ENCODE peak calls at places on chromosome 2, in five cellular contexts. U is uterus, A is ovary, G is breast epithelium, H is lower leg skin. B is an unnamed sample.

GRCh38 chr2:186806591-186806990 is 42.4 kb downstream of the ZSWIM2 start:
- DNase-seq in U (no peak), A (no peak), G (no peak), H (no peak), B (no peak)

GRCh38 chr2:120876526-120877280 is 141.0 kb downstream of the GLI2 start:
- DNase-seq in U (no peak), A (no peak), G (no peak), H (no peak), B (no peak)

GRCh38 chr2:80001704-80002103 is 302.8 kb downstream of the LRRTM1 start:
- DNase-seq in U (no peak), A (no peak), G (no peak), H (no peak), B (no peak)

GRCh38 chr2:49490710-49491109 is 336.4 kb upstream of the FSHR start:
- DNase-seq in U (no peak), A (no peak), G (no peak), H (no peak), B (peak)

GRCh38 chr2:187369471-187369870 is 78.6 kb downstream of the CALCRL start:
- DNase-seq in U (no peak), A (no peak), G (no peak), H (no peak), B (no peak)

GRCh38 chr2:69957970-69958369 is 3.5 kb downstream of the ASPRV1 start:
- DNase-seq in U (no peak), A (no peak), G (no peak), H (no peak), B (no peak)

GRCh38 chr2:47094519-47095155 is 60.5 kb downstream of the STPG4 start:
- DNase-seq in U (no peak), A (no peak), G (no peak), H (no peak), B (no peak)

GRCh38 chr2:71073475-71073874 is 5.0 kb downstream of the NAGK start:
- DNase-seq in U (no peak), A (no peak), G (no peak), H (peak), B (no peak)

GRCh38 chr2:207226243-207226642 is 60.5 kb upstream of the KLF7 start:
- DNase-seq in U (no peak), A (no peak), G (no peak), H (no peak), B (no peak)

GRCh38 chr2:42933824-42934254 is 141.5 kb upstream of the HAAO start:
- DNase-seq in U (no peak), A (no peak), G (no peak), H (no peak), B (no peak)

GRCh38 chr2:226973821-226974220 is 138.0 kb downstream of the RHBDD1 start:
- DNase-seq in U (no peak), A (no peak), G (no peak), H (no peak), B (no peak)

GRCh38 chr2:11121099-11121822 is 34.0 kb upstream of the SLC66A3 start:
- DNase-seq in U (no peak), A (no peak), G (no peak), H (no peak), B (no peak)

GRCh38 chr2:234914371-234915154 is 37.3 kb upstream of the SH3BP4 start:
- DNase-seq in U (no peak), A (no peak), G (no peak), H (no peak), B (no peak)

GRCh38 chr2:30115141-30115980 is 31.4 kb upstream of the YPEL5 start:
- DNase-seq in U (peak), A (peak), G (peak), H (peak), B (peak)

GRCh38 chr2:188852752-188853151 is 121.4 kb upstream of the COL3A1 start:
- DNase-seq in U (no peak), A (no peak), G (no peak), H (no peak), B (no peak)

GRCh38 chr2:56741601-56742102 is 557.9 kb downstream of the CCDC85A start:
- DNase-seq in U (peak), A (peak), G (no peak), H (no peak), B (no peak)

GRCh38 chr2:70987386-70987785 is 7.3 kb downstream of the TEX261 start:
- DNase-seq in U (peak), A (no peak), G (no peak), H (peak), B (no peak)

GRCh38 chr2:68237404-68237803 is 14.9 kb downstream of the PPP3R1 start:
- DNase-seq in U (no peak), A (no peak), G (no peak), H (no peak), B (no peak)

GRCh38 chr2:187842978-187843847 is 289.0 kb upstream of the TFPI start:
- DNase-seq in U (no peak), A (no peak), G (no peak), H (no peak), B (no peak)

GRCh38 chr2:174263989-174264388 is 15.7 kb upstream of the OLA1 start:
- DNase-seq in U (no peak), A (no peak), G (no peak), H (no peak), B (no peak)

GRCh38 chr2:222064286-222064685 is 234.5 kb downstream of the PAX3 start:
- DNase-seq in U (no peak), A (no peak), G (no peak), H (no peak), B (no peak)
- TF ChIP-seq POLR2A in U (no peak), A (no peak), G (no peak), H (no peak), B (no peak)

DNA sequence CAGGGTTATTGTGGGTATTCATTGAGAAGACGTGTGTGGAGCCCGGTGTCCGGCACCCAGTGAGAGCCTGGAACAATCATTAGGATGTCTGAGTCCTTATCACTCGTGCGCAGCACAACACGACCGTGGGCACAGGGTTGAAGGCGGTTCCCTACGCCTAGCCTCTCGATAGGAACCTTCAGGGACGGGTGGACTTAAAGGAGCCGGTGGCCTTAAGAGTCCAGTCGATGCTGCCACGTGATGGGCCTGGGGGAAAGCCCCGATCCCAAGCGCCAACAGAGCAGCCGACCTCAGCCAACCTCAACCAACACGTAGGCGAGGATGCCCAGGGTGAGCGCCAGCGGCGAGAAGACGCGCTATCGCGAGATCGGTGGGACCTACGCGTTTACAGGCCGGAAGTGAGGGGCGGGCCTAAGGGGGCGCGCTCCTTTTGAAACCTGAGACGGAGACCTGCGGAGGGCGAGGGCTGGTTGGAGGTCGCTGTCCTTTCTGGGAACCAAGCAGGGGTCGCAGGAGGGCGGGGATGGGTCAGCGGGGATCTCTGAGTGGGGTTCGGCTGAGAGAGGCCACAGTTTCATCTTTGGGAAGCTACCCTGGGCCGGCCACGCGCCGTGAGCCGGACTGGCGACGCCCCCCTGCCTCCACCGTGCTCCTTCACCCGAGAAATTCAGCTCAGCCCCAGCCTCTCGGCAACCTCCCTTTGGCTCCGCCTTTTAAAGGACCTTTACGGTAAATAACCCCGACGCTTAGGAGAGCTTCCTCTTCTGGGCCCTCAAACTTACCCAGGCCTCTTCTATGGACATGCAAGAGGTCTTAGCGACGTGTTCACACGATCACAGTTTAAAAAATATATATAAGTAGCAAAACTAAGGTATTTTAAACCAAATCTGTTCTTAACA is 28.3 kb downstream of the WNT10A start:
- DNase-seq in U (peak), A (peak), G (peak), H (peak), B (peak)
- TF ChIP-seq POLR2A in U (no peak), A (no peak), G (no peak), H (no peak), B (no peak)

GRCh38 chr2:173165443-173166234 is 90.0 kb downstream of the MAP3K20 start:
- DNase-seq in U (no peak), A (no peak), G (no peak), H (no peak), B (no peak)
- TF ChIP-seq POLR2A in U (no peak), A (no peak), G (no peak), H (no peak), B (no peak)

GRCh38 chr2:54579682-54580349 is 123.7 kb downstream of the SPTBN1 start:
- DNase-seq in U (no peak), A (no peak), G (no peak), H (no peak), B (peak)
- TF ChIP-seq POLR2A in U (no peak), A (no peak), G (no peak), H (no peak), B (peak)

GRCh38 chr2:222653280-222653679 is 2.6 kb downstream of the FARSB start:
- DNase-seq in U (no peak), A (no peak), G (no peak), H (no peak), B (no peak)

GRCh38 chr2:222652856-222653255 is 3.0 kb downstream of the FARSB start:
- DNase-seq in U (no peak), A (no peak), G (no peak), H (no peak), B (peak)

GRCh38 chr2:222655406-222655747 is 515 bp downstream of the FARSB start:
- DNase-seq in U (no peak), A (no peak), G (no peak), H (no peak), B (peak)

GRCh38 chr2:222656544-222657446 is 903 bp upstream of the FARSB start:
- DNase-seq in U (no peak), A (no peak), G (no peak), H (no peak), B (no peak)

GRCh38 chr2:222655748-222656543 is at the start of gene FARSB:
- DNase-seq in U (peak), A (peak), G (peak), H (peak), B (peak)
- TF ChIP-seq POLR2A in U (peak), A (peak), G (no peak), H (no peak), B (peak)

GRCh38 chr2:119424284-119425118 is 7.2 kb upstream of the TMEM37 start:
- DNase-seq in U (no peak), A (no peak), G (no peak), H (peak), B (no peak)

GRCh38 chr2:119423811-119424210 is 7.8 kb upstream of the TMEM37 start:
- DNase-seq in U (no peak), A (no peak), G (no peak), H (no peak), B (no peak)

GRCh38 chr2:119421731-119422130 is 9.9 kb upstream of the TMEM37 start:
- DNase-seq in U (no peak), A (no peak), G (no peak), H (no peak), B (no peak)

GRCh38 chr2:119422521-119422920 is 9.1 kb upstream of the TMEM37 start:
- DNase-seq in U (no peak), A (no peak), G (no peak), H (no peak), B (no peak)

GRCh38 chr2:119423041-119423440 is 8.6 kb upstream of the TMEM37 start:
- DNase-seq in U (no peak), A (no peak), G (no peak), H (peak), B (no peak)
- TF ChIP-seq POLR2A in U (no peak), A (no peak), G (no peak), H (no peak), B (no peak)

GRCh38 chr2:233165895-233166661 is 85.4 kb upstream of the ATG16L1 start:
- DNase-seq in U (no peak), A (no peak), G (no peak), H (peak), B (peak)

GRCh38 chr2:233165543-233165894 is 86.0 kb upstream of the ATG16L1 start:
- DNase-seq in U (no peak), A (no peak), G (no peak), H (no peak), B (no peak)

GRCh38 chr2:233164117-233164516 is 87.4 kb upstream of the ATG16L1 start:
- DNase-seq in U (no peak), A (no peak), G (no peak), H (no peak), B (no peak)

GRCh38 chr2:233163486-233164103 is 87.9 kb upstream of the ATG16L1 start:
- DNase-seq in U (no peak), A (no peak), G (no peak), H (no peak), B (no peak)

DNA sequence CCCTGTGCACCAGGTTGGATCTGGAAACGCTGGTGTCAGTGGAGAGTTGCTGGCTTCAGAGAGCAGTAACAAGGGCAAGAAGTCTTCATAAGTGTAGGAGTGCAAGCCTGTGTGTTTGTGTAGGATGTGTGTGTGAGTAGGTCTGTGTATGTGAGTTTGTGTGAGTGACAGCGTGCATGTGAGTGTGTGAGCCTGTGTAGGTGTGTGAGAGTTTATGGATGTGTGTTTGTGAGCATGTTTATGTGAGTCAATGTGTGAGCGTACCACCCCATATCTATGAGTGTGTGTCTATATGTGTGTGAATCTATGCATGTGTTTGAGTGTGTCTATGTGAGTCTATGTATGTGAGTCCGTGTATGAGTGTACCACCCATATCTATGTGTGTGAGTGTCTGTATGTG is 86.5 kb upstream of the ATG16L1 start:
- DNase-seq in U (no peak), A (no peak), G (no peak), H (no peak), B (no peak)
- TF ChIP-seq POLR2A in U (no peak), A (no peak), G (no peak), H (no peak), B (no peak)

DNA sequence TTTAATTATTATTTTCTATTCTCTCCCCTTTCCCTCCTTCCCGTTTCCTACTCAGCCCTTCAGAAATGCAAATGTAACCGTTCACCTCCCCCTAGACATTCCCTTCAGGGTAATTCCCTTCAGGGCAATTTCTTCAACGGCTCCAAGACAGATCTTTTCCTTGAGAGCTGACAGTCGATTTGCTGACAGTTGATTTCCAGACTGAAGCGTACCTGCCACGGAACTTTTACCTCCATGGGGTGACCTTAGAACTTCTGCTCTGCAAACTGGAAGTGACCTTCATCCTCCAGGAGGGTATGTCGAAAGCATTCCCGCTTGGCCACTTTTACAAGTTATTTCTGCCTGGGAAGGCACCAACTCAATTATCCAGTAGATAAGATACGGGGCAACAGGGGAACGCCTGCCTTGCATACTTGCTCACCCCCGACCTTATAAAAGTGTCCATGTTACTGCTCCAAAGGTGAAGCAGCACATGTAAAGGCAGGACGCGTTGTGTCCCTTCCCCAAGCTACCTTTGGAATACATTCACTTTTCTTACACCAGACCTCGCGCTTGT is 18.5 kb downstream of the B3GNT7 start:
- DNase-seq in U (no peak), A (no peak), G (no peak), H (no peak), B (peak)
- TF ChIP-seq POLR2A in U (no peak), A (no peak), G (no peak), H (no peak), B (no peak)

B was measured in transverse colon.